ENCODE peak calls at places on chromosomes 11 and 22, in eight cellular contexts. V is stomach; R is mammary epithelial cell; M is CD4-positive, alpha-beta T cell; U is thyroid gland; Y is endothelial cell of umbilical vein; Q is uterus; S is esophagus squamous epithelium. C is an unnamed sample.

GRCh38 chr22:37818397-37819099 is 4.6 kb upstream of the GALR3 start:
- DNase-seq in U (peak; percentile 67), Y (peak; percentile 49), Q (no peak), S (no peak), V (peak; percentile 71), R (peak; percentile 14), M (peak; percentile 71), C (peak; percentile 69)

GRCh38 chr11:73980001-73980960 is 2.4 kb downstream of the UCP2 start:
- DNase-seq in M (peak; percentile 79), V (peak; percentile 80), U (peak; percentile 75), R (peak; percentile 26), Y (peak; percentile 77), Q (no peak), S (peak; percentile 24), C (peak; percentile 58)

GRCh38 chr11:48088682-48089050 is 108.3 kb downstream of the PTPRJ start:
- DNase-seq in Q (no peak), Y (peak; percentile 49), M (no peak), U (peak; percentile 71), R (no peak), V (no peak), S (no peak), C (no peak)

GRCh38 chr11:23124996-23125395 is 264.7 kb upstream of the CCDC179 start:
- DNase-seq in Q (no peak), U (no peak), V (no peak), S (no peak), R (no peak), Y (peak; percentile 38), M (no peak), C (no peak)

GRCh38 chr11:70865356-70865755 is 387.0 kb downstream of the SHANK2 start:
- DNase-seq in U (no peak), V (no peak), R (no peak), Y (no peak), M (no peak), S (no peak), Q (no peak), C (no peak)

GRCh38 chr11:124222407-124222806 is 18.5 kb upstream of the OR8G1 start:
- DNase-seq in Q (no peak), V (no peak), U (no peak), M (no peak), R (peak; percentile 4), Y (no peak), S (no peak), C (no peak)

GRCh38 chr22:42662114-42663021 is 13.2 kb upstream of the CYB5R3 start:
- DNase-seq in Y (peak; percentile 55), M (peak; percentile 85), V (peak; percentile 90), U (peak; percentile 85), R (peak; percentile 54), S (no peak), Q (peak; percentile 91), C (peak; percentile 78)

GRCh38 chr11:12862761-12863469 is 146.2 kb upstream of the RASSF10 start:
- DNase-seq in Y (peak; percentile 64), Q (peak; percentile 64), R (peak; percentile 24), U (peak; percentile 59), S (no peak), M (no peak), V (no peak), C (no peak)

GRCh38 chr11:67528376-67528775 is 5.1 kb upstream of the CABP2 start:
- DNase-seq in R (no peak), Q (no peak), M (no peak), Y (no peak), S (no peak), U (no peak), V (no peak), C (no peak)

GRCh38 chr11:77411238-77411637 is 62.7 kb downstream of the PAK1 start:
- DNase-seq in Y (no peak), Q (peak; percentile 20), U (peak; percentile 8), V (no peak), M (peak; percentile 35), R (peak; percentile 20), S (no peak), C (peak; percentile 20)

GRCh38 chr11:8586805-8587204 is 7.2 kb downstream of the STK33 start:
- DNase-seq in S (no peak), U (no peak), Q (no peak), V (no peak), R (no peak), Y (no peak), M (no peak), C (no peak)

GRCh38 chr22:37768273-37768672 is 39.5 kb upstream of the GCAT start:
- DNase-seq in R (no peak), Y (no peak), U (no peak), S (no peak), V (no peak), Q (no peak), M (no peak), C (no peak)

GRCh38 chr11:95148938-95149337 is 59.3 kb downstream of the ENDOD1 start:
- DNase-seq in M (no peak), V (no peak), Q (no peak), U (no peak), R (no peak), S (no peak), Y (no peak), C (no peak)
- H3K27ac ChIP-seq in M (no peak overlapping the region), V (peak overlapping the region; percentile 18), Q (peak overlapping the region; percentile 94), U (no peak overlapping the region), R (peak overlapping the region; percentile 89), S (no peak overlapping the region), Y (no peak overlapping the region), C (peak overlapping the region; percentile 84)

DNA sequence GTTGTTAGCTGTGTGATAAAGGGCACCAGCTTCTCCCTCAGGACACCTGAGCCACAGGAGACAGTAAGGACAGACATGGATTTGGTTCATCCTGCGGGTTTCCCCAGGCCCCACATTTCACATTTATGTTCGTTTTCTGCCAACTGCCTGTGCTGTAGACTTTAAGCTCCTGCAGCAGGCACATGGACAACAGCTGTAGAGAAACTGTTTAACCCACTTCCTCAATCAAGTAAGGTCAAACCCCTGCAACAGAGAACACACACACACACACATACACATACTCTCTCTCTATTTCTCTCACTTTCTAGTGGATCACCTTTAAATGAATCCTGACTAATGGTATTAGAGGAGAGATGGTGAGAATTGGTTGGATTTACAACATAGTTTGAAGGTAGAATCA is 90.7 kb downstream of the C11orf87 start:
- DNase-seq in U (no peak), R (no peak), Q (no peak), V (no peak), M (no peak), Y (no peak), S (no peak), C (no peak)
- TF ChIP-seq CTCF in U (no peak), R (no peak), Q (no peak), V (no peak), M (no peak), Y (no peak), S (no peak), C (no peak)

DNA sequence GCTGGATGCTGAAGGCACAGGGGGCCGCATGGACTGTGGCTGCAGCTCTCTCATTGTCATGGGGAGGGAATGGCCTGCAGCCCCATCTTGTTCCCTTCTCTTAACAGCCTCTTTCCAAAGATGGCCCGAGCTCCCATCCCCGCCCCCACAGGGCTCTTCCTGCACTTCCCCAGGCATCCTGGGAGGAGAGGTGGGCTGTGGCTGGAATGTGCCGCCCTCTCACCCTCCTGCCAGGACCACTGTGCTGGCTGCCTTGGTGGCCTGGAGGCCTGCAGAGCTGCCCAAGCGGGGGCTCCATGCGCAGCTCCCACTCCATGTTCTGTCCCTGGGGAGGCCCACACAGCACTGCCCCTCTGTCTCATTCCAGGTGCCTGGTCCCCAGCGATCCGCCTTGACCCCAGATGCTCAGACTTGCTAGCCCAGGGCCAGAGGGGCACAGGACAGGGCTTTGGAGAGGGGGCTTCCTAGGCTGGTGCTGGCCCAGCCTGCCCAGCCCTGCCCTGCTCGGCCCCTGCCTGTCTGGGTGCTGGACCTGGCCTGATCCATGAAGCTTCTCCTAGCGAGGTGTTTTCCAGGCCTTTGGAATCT is 56.6 kb downstream of the RTN4R start:
- DNase-seq in R (no peak), V (no peak), Y (no peak), Q (no peak), U (no peak), S (no peak), M (no peak), C (no peak)
- H3K27ac ChIP-seq in R (no peak overlapping the region), V (peak overlapping the region; percentile 37), Y (no peak overlapping the region), Q (no peak overlapping the region), U (peak overlapping the region; percentile 46), S (no peak overlapping the region), M (no peak overlapping the region), C (no peak overlapping the region)

GRCh38 chr11:99069831-99070444 is 49.2 kb downstream of the CNTN5 start:
- DNase-seq in V (no peak), S (no peak), Y (no peak), Q (no peak), U (peak; percentile 66), M (no peak), R (peak; percentile 0), C (peak; percentile 40)
- TF ChIP-seq CTCF in V (no peak), S (no peak), Y (no peak), Q (no peak), U (no peak), M (no peak), R (no peak), C (no peak)

DNA sequence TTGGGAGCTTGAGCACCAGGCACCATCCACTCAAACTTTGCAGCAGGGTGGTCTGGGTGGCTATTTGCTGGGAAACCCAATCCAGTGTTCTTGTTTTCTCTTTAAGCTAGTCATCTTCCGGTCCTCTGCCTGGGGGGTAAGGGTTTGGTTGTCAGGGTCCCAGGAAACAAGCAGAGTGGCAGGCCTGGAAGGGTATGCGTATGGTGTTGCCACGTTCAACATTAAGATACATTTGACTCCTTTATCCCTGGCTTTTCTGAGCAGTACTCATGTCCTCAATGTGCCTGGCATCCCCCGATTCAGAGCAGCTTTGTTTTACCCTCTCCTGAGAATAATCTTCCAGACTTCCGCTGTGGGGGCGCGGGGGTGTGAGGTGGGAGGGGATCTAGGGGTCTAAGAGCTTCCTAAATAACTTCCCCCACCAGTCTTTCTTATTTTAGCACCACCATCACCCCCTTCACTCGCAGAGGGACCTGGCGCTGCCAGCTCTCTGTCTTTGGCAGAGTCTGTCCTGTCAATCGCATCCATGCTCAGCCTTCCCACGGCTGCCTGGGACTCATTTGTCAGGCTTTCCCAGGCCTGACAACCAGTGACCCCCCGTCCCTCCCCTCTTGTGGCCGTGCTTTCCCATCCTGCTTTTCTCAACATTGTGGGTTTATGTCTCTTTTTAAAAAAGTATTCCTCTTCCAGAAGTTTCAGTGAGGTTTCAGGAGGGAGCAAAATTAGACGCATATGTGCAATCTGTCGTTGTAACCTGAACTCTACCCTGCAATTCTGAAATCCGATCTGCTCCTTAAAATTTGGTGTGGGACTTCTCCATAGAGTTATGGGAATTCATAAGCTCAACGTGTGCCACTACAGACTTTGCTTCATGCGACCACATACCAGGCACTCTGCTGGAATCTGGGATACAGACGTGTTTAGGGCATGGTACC is 27.0 kb upstream of the RBFOX2 start:
- DNase-seq in Q (no peak), Y (no peak), S (no peak), R (no peak), V (no peak), U (no peak), M (no peak), C (no peak)
- H3K27ac ChIP-seq in Q (no peak overlapping the region), Y (no peak overlapping the region), S (no peak overlapping the region), R (no peak overlapping the region), V (no peak overlapping the region), U (no peak overlapping the region), M (no peak overlapping the region), C (no peak overlapping the region)